ENCODE peak calls at places on chromosomes 16 and 17, in five cellular contexts. P is body of pancreas; E is uterus; H is CD8-positive, alpha-beta T cell; B is fibroblast of lung. K is an unnamed sample. For H3K9me3, the result is how much of the 10 kb centered on the place peaks cover.

GRCh38 chr16:50315346-50315997 is 49.1 kb downstream of the ADCY7 start:
- DNase-seq in E (peak), B (no peak), H (no peak), P (no peak), K (no peak)

GRCh38 chr17:33564146-33564545 is 271.1 kb upstream of the ASIC2 start:
- DNase-seq in P (no peak), E (no peak), B (no peak), H (no peak), K (no peak)

GRCh38 chr17:15479697-15480096 is 12.3 kb upstream of the CDRT4 start:
- DNase-seq in E (no peak), B (peak), P (no peak), H (no peak), K (no peak)

GRCh38 chr17:6546069-6546718 is 10.2 kb downstream of the PITPNM3 start:
- DNase-seq in E (no peak), B (peak), P (no peak), H (no peak), K (no peak)

GRCh38 chr17:35730400-35731005 is 936 bp upstream of the RASL10B start:
- DNase-seq in E (no peak), P (no peak), H (no peak), B (no peak), K (no peak)

GRCh38 chr17:17680477-17681186 is 626 bp upstream of the RAI1 start:
- DNase-seq in B (no peak), E (no peak), H (no peak), P (no peak), K (no peak)

GRCh38 chr16:88050952-88051660 is 99.9 kb downstream of the BANP start:
- DNase-seq in H (no peak), E (no peak), B (no peak), P (no peak), K (no peak)

GRCh38 chr17:78875331-78875730 is 27.7 kb downstream of the CEP295NL start:
- DNase-seq in H (no peak), P (peak), E (no peak), B (no peak), K (no peak)

GRCh38 chr17:80940171-80941123 is 51.2 kb upstream of the CHMP6 start:
- DNase-seq in B (no peak), P (no peak), H (no peak), E (peak), K (no peak)

GRCh38 chr16:85491798-85492616 is 121.1 kb upstream of the GSE1 start:
- DNase-seq in B (peak), H (no peak), E (peak), P (peak), K (peak)

GRCh38 chr17:4881761-4882555 is 17.4 kb upstream of the C17orf107 start:
- DNase-seq in P (peak), E (no peak), H (peak), B (peak), K (peak)

GRCh38 chr16:4938683-4939030 is 1.7 kb upstream of the PPL start:
- DNase-seq in E (no peak), P (no peak), B (peak), H (no peak), K (no peak)

GRCh38 chr16:67021321-67021720 is 7.6 kb upstream of the CBFB start:
- DNase-seq in H (no peak), P (no peak), B (no peak), E (no peak), K (peak)

GRCh38 chr16:77059441-77059840 is 131.5 kb upstream of the MON1B start:
- DNase-seq in E (no peak), P (peak), B (peak), H (no peak), K (no peak)

GRCh38 chr16:21097151-21097550 is 53.5 kb downstream of the DNAH3 start:
- DNase-seq in H (no peak), P (no peak), B (no peak), E (no peak), K (no peak)

GRCh38 chr17:46942441-46943217 is 19.7 kb downstream of the GOSR2 start:
- DNase-seq in P (peak), H (peak), B (peak), E (peak), K (peak)
- TF ChIP-seq CTCF in P (peak), H (peak), B (peak), E (peak), K (peak)

GRCh38 chr16:27425961-27426360 is 24.0 kb downstream of the IL21R start:
- DNase-seq in E (no peak), H (no peak), P (no peak), B (no peak), K (peak)

GRCh38 chr16:27424772-27425498 is 23.0 kb downstream of the IL21R start:
- DNase-seq in H (no peak), E (no peak), P (no peak), B (no peak), K (no peak)

GRCh38 chr16:27426423-27427408 is 24.7 kb downstream of the IL21R start:
- DNase-seq in E (no peak), B (peak), P (peak), H (peak), K (peak)

GRCh38 chr16:27417047-27417671 is 15.2 kb downstream of the IL21R start:
- DNase-seq in P (no peak), E (no peak), B (no peak), H (no peak), K (no peak)

DNA sequence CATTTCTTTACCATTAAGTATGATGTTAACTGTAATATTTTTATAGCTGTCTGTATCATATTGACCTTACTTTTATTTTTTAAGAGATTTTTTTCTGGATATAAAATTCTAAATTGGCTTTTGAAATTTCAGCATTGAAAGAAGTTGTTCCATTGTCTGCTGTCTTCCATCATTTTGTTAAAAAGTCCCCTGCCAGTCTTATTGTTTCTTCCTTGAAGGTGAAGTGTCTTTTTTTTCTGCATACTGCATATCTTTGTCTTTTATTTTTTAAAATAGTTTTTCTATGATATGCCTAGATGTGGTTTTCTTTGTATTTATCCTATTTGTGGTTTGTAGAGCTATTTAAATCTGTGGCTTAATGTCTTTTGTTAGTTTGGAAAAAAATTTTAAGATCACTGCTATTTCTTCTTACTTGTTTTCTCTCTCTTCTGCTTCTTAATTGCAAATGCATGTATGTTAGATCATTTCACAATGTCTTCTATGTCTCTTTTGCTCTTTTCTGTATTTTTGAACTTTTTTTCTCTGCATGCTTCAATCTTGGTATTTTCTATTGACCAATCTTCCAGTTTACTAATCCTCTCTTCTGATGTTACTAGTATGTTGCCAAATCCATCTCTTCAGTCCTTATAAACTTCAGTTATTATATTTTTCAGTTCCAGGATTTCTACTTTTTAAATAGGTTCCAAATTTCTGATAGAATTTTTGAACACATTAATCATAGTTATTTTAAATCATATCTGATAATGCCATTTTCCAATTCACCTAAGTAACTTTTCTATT is 20.2 kb downstream of the IL21R start:
- DNase-seq in P (no peak), B (no peak), E (no peak), H (no peak), K (no peak)
- H3K9me3 ChIP-seq in P (under half), B (under half), E (under half), H (under half), K (under half)

GRCh38 chr17:45666641-45667040 is 117.5 kb upstream of the CRHR1 start:
- DNase-seq in B (no peak), P (no peak), H (no peak), E (no peak), K (no peak)

GRCh38 chr17:45668316-45668715 is 115.8 kb upstream of the CRHR1 start:
- DNase-seq in P (no peak), B (no peak), H (no peak), E (no peak), K (no peak)

GRCh38 chr17:45663772-45664171 is 120.3 kb upstream of the CRHR1 start:
- DNase-seq in P (no peak), H (no peak), B (no peak), E (no peak), K (no peak)

GRCh38 chr17:45667591-45668171 is 116.4 kb upstream of the CRHR1 start:
- DNase-seq in B (no peak), E (no peak), P (no peak), H (no peak), K (no peak)

DNA sequence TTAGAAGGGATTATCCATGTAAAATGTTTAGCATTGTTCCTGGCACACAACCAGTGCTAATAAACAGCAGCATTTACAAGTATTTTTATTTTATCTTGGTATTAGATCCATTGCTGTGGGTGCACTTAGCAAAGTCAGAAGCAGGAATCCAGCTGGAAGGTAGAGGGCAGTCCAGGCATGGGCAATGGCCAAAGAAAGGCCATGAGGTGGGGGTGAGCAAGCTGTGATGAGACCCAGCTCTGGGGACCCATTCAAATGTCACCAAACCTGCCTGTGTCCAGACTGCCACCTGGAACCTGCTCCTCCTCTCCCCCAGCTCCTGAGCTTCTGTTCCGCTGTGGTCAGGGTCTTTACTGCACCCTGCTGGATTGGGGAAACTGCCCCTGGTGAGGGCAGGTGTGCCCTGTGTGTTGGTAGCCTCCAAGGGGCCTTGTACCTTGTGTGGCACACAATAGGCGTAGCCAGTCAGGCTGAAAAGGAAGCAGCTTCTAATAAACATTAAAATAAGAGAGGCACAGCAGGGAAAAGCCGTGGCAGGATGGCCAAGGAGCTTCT is 118.0 kb upstream of the CRHR1 start:
- DNase-seq in P (no peak), B (no peak), E (no peak), H (no peak), K (no peak)
- TF ChIP-seq CTCF in P (no peak), B (no peak), E (no peak), H (no peak), K (no peak)

GRCh38 chr16:35449663-35450062 is 1990.3 kb downstream of the TP53TG3F start:
- DNase-seq in P (no peak), E (no peak), B (no peak), H (no peak), K (no peak)
- H3K9me3 ChIP-seq in P (under half), E (under half), B (under half), H (under half), K (under half)

GRCh38 chr16:14495213-14496046 is 134.6 kb downstream of the PARN start:
- DNase-seq in E (no peak), P (no peak), H (no peak), B (no peak), K (no peak)
- TF ChIP-seq CTCF in E (no peak), P (no peak), H (no peak), B (no peak), K (no peak)

GRCh38 chr17:27065588-27065987 is 228.3 kb upstream of the WSB1 start:
- DNase-seq in H (no peak), E (no peak), B (no peak), P (no peak), K (no peak)
- H3K9me3 ChIP-seq in H (under half), E (under half), B (under half), P (under half), K (under half)

DNA sequence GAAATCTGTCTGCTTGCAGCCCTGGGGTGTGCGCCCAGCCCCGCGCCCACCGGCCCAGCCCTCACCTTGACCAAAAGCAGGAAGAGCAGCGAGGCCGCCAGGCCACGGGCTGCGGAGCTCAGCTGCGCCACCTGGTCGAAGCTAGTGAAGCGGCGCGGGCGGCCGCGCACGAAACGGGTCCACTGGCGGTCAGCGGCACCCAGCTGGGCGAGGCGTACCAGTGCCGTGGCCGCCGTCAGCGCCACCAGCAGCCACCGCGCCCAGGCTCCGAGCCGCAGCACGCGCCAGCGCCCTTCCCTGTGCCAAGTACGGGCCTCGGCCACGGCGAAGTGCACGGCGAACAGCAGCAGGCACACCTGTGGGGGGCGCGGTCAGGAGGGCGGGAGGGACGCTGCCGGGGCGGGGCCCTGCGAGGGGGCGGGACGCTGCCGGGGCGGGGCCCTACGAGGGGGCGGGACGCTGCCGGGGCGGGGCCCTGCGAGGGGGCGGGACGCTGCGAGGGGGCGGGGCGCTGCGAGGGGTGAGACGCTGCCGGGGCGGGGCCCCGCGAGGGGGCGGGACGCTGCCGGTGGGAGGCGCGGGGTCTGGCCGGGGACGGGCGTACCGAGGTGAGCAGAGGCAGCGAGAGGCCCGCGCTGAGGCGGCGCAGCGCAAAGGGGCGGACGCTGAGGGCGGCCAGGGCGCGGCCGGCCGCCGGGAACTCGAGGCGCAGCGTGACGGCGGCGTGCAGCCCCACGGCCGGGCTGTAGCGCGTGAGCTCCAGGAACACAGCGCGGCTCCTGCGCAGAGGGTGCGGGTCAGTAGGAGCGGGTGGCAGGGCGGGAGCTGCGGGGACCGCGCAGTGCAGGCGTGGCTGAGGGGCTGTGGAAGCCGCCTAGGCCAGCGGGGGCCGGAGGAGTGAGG is 43.3 kb downstream of the TSC2 start:
- DNase-seq in B (peak), P (peak), H (no peak), E (no peak), K (peak)
- TF ChIP-seq CTCF in B (no peak), P (peak), H (no peak), E (no peak), K (no peak)

GRCh38 chr16:11024333-11025053 is 80.1 kb downstream of the CLEC16A start:
- DNase-seq in E (peak), H (no peak), B (no peak), P (no peak), K (no peak)
- H3K9me3 ChIP-seq in E (under half), H (under half), B (under half), P (under half), K (under half)